ENCODE peak calls at places on chromosomes 11 and 22, in ten cellular contexts. C, F, V, E, N, L, H, T, J and Y are unnamed samples.

GRCh38 chr11:25927391-25927790 is 404.5 kb upstream of the ANO3 start:
- DNase-seq in C (no peak), F (no peak), V (no peak), E (no peak), N (no peak), L (no peak), H (no peak), T (no peak), J (no peak), Y (no peak)

GRCh38 chr11:110491577-110492352 is 62.0 kb downstream of the FDX1 start:
- DNase-seq in C (no peak), F (no peak), V (no peak), E (no peak), N (no peak), L (no peak), H (no peak), T (peak), J (no peak), Y (no peak)

GRCh38 chr11:120404495-120404894 is 68.3 kb downstream of the ARHGEF12 start:
- DNase-seq in C (no peak), F (no peak), V (peak), E (no peak), N (no peak), L (no peak), H (no peak), T (no peak), J (no peak), Y (no peak)

GRCh38 chr11:65907878-65908277 is 7.7 kb upstream of the FOSL1 start:
- DNase-seq in C (no peak), F (no peak), V (no peak), E (no peak), N (no peak), L (no peak), H (no peak), T (no peak), J (no peak), Y (no peak)

GRCh38 chr22:49976439-49977175 is 16.0 kb downstream of the PIM3 start:
- DNase-seq in C (no peak), F (no peak), V (no peak), E (peak), N (peak), L (no peak), H (no peak), T (no peak), J (no peak), Y (peak)

GRCh38 chr11:65609236-65609635 is 4.8 kb downstream of the MAP3K11 start:
- DNase-seq in C (no peak), F (no peak), V (no peak), E (no peak), N (no peak), L (no peak), H (no peak), T (peak), J (no peak), Y (no peak)

GRCh38 chr22:47245286-47245685 is 482.8 kb downstream of the TBC1D22A start:
- DNase-seq in C (no peak), F (no peak), V (no peak), E (no peak), N (no peak), L (no peak), H (no peak), T (no peak), J (no peak), Y (no peak)

GRCh38 chr11:121634273-121634672 is 181.5 kb upstream of the SORL1-AS1 start:
- DNase-seq in C (no peak), F (no peak), V (no peak), E (no peak), N (no peak), L (no peak), H (no peak), T (no peak), J (no peak), Y (no peak)